ENCODE peak calls at places on chromosomes 5 and 9, in six cellular contexts. One of them, this sample, is unnamed. For H3K4me1, the result is how much of the 10 kb centered on the place peaks cover.

GRCh38 chr5:137145726-137146125 is 353.4 kb downstream of the SPOCK1 start:
- DNase-seq in colonic mucosa: no peak
- DNase-seq in upper lobe of right lung: no peak
- DNase-seq in fibroblast of lung: peak
- DNase-seq in IMR-90: no peak
- DNase-seq in stomach: no peak
- DNase-seq in this sample: no peak

GRCh38 chr9:100674419-100675122 is 96.7 kb downstream of the CAVIN4 start:
- DNase-seq in colonic mucosa: no peak
- DNase-seq in upper lobe of right lung: no peak
- DNase-seq in fibroblast of lung: no peak
- DNase-seq in IMR-90: no peak
- DNase-seq in stomach: no peak
- DNase-seq in this sample: no peak

GRCh38 chr5:79619849-79620248 is 7.6 kb downstream of the TENT2 start:
- DNase-seq in colonic mucosa: no peak
- DNase-seq in upper lobe of right lung: no peak
- DNase-seq in fibroblast of lung: no peak
- DNase-seq in IMR-90: no peak
- DNase-seq in stomach: no peak
- DNase-seq in this sample: no peak

GRCh38 chr9:78552802-78553201 is 255.9 kb downstream of the PSAT1 start:
- DNase-seq in colonic mucosa: no peak
- DNase-seq in upper lobe of right lung: no peak
- DNase-seq in fibroblast of lung: peak
- DNase-seq in IMR-90: peak
- DNase-seq in stomach: no peak
- DNase-seq in this sample: no peak

GRCh38 chr5:8710426-8710930 is 835.4 kb downstream of the SEMA5A start:
- DNase-seq in colonic mucosa: no peak
- DNase-seq in upper lobe of right lung: no peak
- DNase-seq in fibroblast of lung: no peak
- DNase-seq in IMR-90: no peak
- DNase-seq in stomach: no peak
- DNase-seq in this sample: no peak

GRCh38 chr5:172411423-172412111 is 42.8 kb downstream of the SH3PXD2B start:
- DNase-seq in colonic mucosa: no peak
- DNase-seq in upper lobe of right lung: no peak
- DNase-seq in fibroblast of lung: peak
- DNase-seq in IMR-90: peak
- DNase-seq in stomach: no peak
- DNase-seq in this sample: no peak

GRCh38 chr9:94866770-94867169 is 140.3 kb downstream of the AOPEP start:
- DNase-seq in colonic mucosa: no peak
- DNase-seq in upper lobe of right lung: no peak
- DNase-seq in fibroblast of lung: peak
- DNase-seq in IMR-90: peak
- DNase-seq in stomach: no peak
- DNase-seq in this sample: no peak

GRCh38 chr5:30690931-30691330 is 502.6 kb upstream of the CDH6 start:
- DNase-seq in colonic mucosa: no peak
- DNase-seq in upper lobe of right lung: no peak
- DNase-seq in fibroblast of lung: no peak
- DNase-seq in IMR-90: no peak
- DNase-seq in stomach: no peak
- DNase-seq in this sample: no peak

GRCh38 chr5:176829320-176829719 is 19.0 kb downstream of the UNC5A start:
- DNase-seq in colonic mucosa: no peak
- DNase-seq in upper lobe of right lung: no peak
- DNase-seq in fibroblast of lung: no peak
- DNase-seq in IMR-90: no peak
- DNase-seq in stomach: no peak
- DNase-seq in this sample: no peak

GRCh38 chr9:35908484-35909125 is 685 bp upstream of the SPAAR start:
- DNase-seq in colonic mucosa: no peak
- DNase-seq in upper lobe of right lung: no peak
- DNase-seq in fibroblast of lung: no peak
- DNase-seq in IMR-90: peak
- DNase-seq in stomach: no peak
- DNase-seq in this sample: peak

GRCh38 chr9:117021881-117022280 is 334.8 kb downstream of the TRIM32 start:
- DNase-seq in colonic mucosa: no peak
- DNase-seq in upper lobe of right lung: no peak
- DNase-seq in fibroblast of lung: no peak
- DNase-seq in IMR-90: no peak
- DNase-seq in stomach: no peak
- DNase-seq in this sample: no peak

GRCh38 chr5:10860645-10861455 is 99.8 kb upstream of the DAP start:
- DNase-seq in colonic mucosa: no peak
- DNase-seq in upper lobe of right lung: no peak
- DNase-seq in fibroblast of lung: peak
- DNase-seq in IMR-90: peak
- DNase-seq in stomach: no peak
- DNase-seq in this sample: no peak

GRCh38 chr5:174139623-174140022 is 94.1 kb downstream of the NSG2 start:
- DNase-seq in colonic mucosa: no peak
- DNase-seq in upper lobe of right lung: no peak
- DNase-seq in fibroblast of lung: no peak
- DNase-seq in IMR-90: no peak
- DNase-seq in stomach: no peak
- DNase-seq in this sample: no peak

GRCh38 chr5:127014573-127014972 is 15.8 kb downstream of the MARCHF3 start:
- DNase-seq in colonic mucosa: no peak
- DNase-seq in upper lobe of right lung: no peak
- DNase-seq in fibroblast of lung: no peak
- DNase-seq in IMR-90: no peak
- DNase-seq in stomach: no peak
- DNase-seq in this sample: no peak

GRCh38 chr9:20640331-20641187 is 18.3 kb upstream of the MLLT3 start:
- DNase-seq in colonic mucosa: peak
- DNase-seq in upper lobe of right lung: no peak
- DNase-seq in fibroblast of lung: peak
- DNase-seq in IMR-90: peak
- DNase-seq in stomach: peak
- DNase-seq in this sample: no peak

GRCh38 chr5:137374110-137374853 is 124.8 kb downstream of the SPOCK1 start:
- DNase-seq in colonic mucosa: no peak
- DNase-seq in upper lobe of right lung: no peak
- DNase-seq in fibroblast of lung: no peak
- DNase-seq in IMR-90: no peak
- DNase-seq in stomach: no peak
- DNase-seq in this sample: no peak

GRCh38 chr9:37446401-37446800 is 18.8 kb downstream of the ZBTB5 start:
- DNase-seq in colonic mucosa: no peak
- DNase-seq in upper lobe of right lung: no peak
- DNase-seq in fibroblast of lung: no peak
- DNase-seq in IMR-90: no peak
- DNase-seq in stomach: no peak
- DNase-seq in this sample: no peak

GRCh38 chr9:34157898-34158297 is 20.9 kb upstream of the UBAP1 start:
- DNase-seq in colonic mucosa: no peak
- DNase-seq in upper lobe of right lung: no peak
- DNase-seq in fibroblast of lung: no peak
- DNase-seq in IMR-90: no peak
- DNase-seq in stomach: no peak
- DNase-seq in this sample: no peak

GRCh38 chr9:136016882-136017812 is 56.0 kb upstream of the UBAC1 start:
- DNase-seq in colonic mucosa: no peak
- DNase-seq in upper lobe of right lung: peak
- DNase-seq in fibroblast of lung: no peak
- DNase-seq in IMR-90: no peak
- DNase-seq in stomach: peak
- DNase-seq in this sample: no peak

GRCh38 chr9:137421838-137422667 is 909 bp downstream of the EXD3 start:
- DNase-seq in colonic mucosa: no peak
- DNase-seq in upper lobe of right lung: no peak
- DNase-seq in fibroblast of lung: no peak
- DNase-seq in IMR-90: no peak
- DNase-seq in stomach: no peak
- DNase-seq in this sample: no peak

GRCh38 chr9:94802795-94803194 is 76.3 kb downstream of the AOPEP start:
- DNase-seq in colonic mucosa: no peak
- DNase-seq in upper lobe of right lung: no peak
- DNase-seq in fibroblast of lung: peak
- DNase-seq in IMR-90: peak
- DNase-seq in stomach: no peak
- DNase-seq in this sample: no peak

GRCh38 chr5:161975350-161975749 is 92.2 kb upstream of the GABRG2 start:
- DNase-seq in colonic mucosa: no peak
- DNase-seq in upper lobe of right lung: no peak
- DNase-seq in fibroblast of lung: no peak
- DNase-seq in IMR-90: no peak
- DNase-seq in stomach: no peak
- DNase-seq in this sample: no peak

GRCh38 chr5:143066556-143067281 is 296.5 kb downstream of the ARHGAP26 start:
- DNase-seq in colonic mucosa: no peak
- DNase-seq in upper lobe of right lung: no peak
- DNase-seq in fibroblast of lung: no peak
- DNase-seq in IMR-90: no peak
- DNase-seq in stomach: no peak
- DNase-seq in this sample: peak

GRCh38 chr5:78568676-78569075 is 79.9 kb downstream of the LHFPL2 start:
- DNase-seq in colonic mucosa: no peak
- DNase-seq in upper lobe of right lung: no peak
- DNase-seq in fibroblast of lung: no peak
- DNase-seq in IMR-90: no peak
- DNase-seq in stomach: no peak
- DNase-seq in this sample: no peak

GRCh38 chr9:1233568-1233967 is 183.4 kb downstream of the DMRT2 start:
- DNase-seq in colonic mucosa: no peak
- DNase-seq in upper lobe of right lung: no peak
- DNase-seq in fibroblast of lung: no peak
- DNase-seq in IMR-90: no peak
- DNase-seq in stomach: no peak
- DNase-seq in this sample: no peak

GRCh38 chr9:20558609-20559016 is 63.7 kb downstream of the MLLT3 start:
- DNase-seq in colonic mucosa: no peak
- DNase-seq in upper lobe of right lung: no peak
- DNase-seq in fibroblast of lung: peak
- DNase-seq in IMR-90: peak
- DNase-seq in stomach: no peak
- DNase-seq in this sample: no peak

GRCh38 chr9:107170801-107171200 is 112.3 kb upstream of the RAD23B start:
- DNase-seq in colonic mucosa: no peak
- DNase-seq in upper lobe of right lung: no peak
- DNase-seq in fibroblast of lung: no peak
- DNase-seq in IMR-90: no peak
- DNase-seq in stomach: no peak
- DNase-seq in this sample: no peak

DNA sequence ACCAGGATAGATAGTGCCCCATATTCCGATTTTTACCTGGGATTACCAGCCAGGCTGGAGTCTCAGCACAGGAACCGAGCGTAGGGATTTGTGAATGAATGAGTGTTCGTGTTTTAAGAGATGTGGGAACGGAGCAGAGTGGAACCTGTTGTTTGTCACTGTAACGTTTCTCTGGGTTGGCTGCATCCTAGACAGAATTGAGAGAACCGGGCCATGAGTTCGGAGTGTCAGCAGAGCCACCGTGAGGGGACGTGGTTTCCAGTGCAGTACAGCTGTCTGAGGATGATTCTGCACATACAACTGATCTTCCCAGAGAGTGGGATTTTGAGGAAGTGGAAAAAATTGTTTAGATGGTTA is 1.2 kb downstream of the PDE8B start:
- DNase-seq in colonic mucosa: no peak
- DNase-seq in upper lobe of right lung: no peak
- DNase-seq in fibroblast of lung: no peak
- DNase-seq in IMR-90: no peak
- DNase-seq in stomach: no peak
- DNase-seq in this sample: no peak
- H3K4me3 ChIP-seq in colonic mucosa: no peak
- H3K4me3 ChIP-seq in upper lobe of right lung: peak
- H3K4me3 ChIP-seq in fibroblast of lung: no peak
- H3K4me3 ChIP-seq in IMR-90: no peak
- H3K4me3 ChIP-seq in stomach: peak
- H3K4me3 ChIP-seq in this sample: peak

DNA sequence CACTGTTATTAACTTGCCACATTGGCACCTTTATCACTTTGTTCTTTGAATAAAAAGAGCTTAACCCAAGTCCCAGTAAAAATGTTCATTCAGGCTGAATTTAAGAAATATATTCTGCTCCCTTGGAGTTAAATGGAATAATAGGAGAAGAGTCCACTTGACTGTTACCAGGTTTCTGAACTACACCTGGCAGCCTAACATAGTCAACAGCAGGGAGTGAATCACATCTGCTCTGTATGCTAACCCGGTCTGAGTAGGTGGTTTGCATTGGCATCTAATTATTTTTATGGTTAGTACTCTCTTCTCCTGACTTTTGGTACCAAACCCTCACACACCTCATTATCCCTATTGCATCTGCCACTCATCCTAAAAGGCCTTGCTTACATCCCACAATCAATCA is 86.7 kb downstream of the STK32A start:
- DNase-seq in colonic mucosa: no peak
- DNase-seq in upper lobe of right lung: no peak
- DNase-seq in fibroblast of lung: no peak
- DNase-seq in IMR-90: no peak
- DNase-seq in stomach: no peak
- DNase-seq in this sample: no peak
- H3K4me1 ChIP-seq in colonic mucosa: under half
- H3K4me1 ChIP-seq in upper lobe of right lung: under half
- H3K4me1 ChIP-seq in fibroblast of lung: under half
- H3K4me1 ChIP-seq in IMR-90: under half
- H3K4me1 ChIP-seq in stomach: under half
- H3K4me1 ChIP-seq in this sample: under half

GRCh38 chr9:89955626-89956025 is 350.8 kb downstream of the GADD45G start:
- DNase-seq in colonic mucosa: no peak
- DNase-seq in upper lobe of right lung: no peak
- DNase-seq in fibroblast of lung: no peak
- DNase-seq in IMR-90: no peak
- DNase-seq in stomach: no peak
- DNase-seq in this sample: no peak

GRCh38 chr9:89954229-89954628 is 349.4 kb downstream of the GADD45G start:
- DNase-seq in colonic mucosa: no peak
- DNase-seq in upper lobe of right lung: no peak
- DNase-seq in fibroblast of lung: no peak
- DNase-seq in IMR-90: no peak
- DNase-seq in stomach: no peak
- DNase-seq in this sample: no peak

GRCh38 chr9:89956907-89957306 is 352.1 kb downstream of the GADD45G start:
- DNase-seq in colonic mucosa: no peak
- DNase-seq in upper lobe of right lung: no peak
- DNase-seq in fibroblast of lung: no peak
- DNase-seq in IMR-90: no peak
- DNase-seq in stomach: no peak
- DNase-seq in this sample: no peak

GRCh38 chr9:89955144-89955543 is 350.3 kb downstream of the GADD45G start:
- DNase-seq in colonic mucosa: no peak
- DNase-seq in upper lobe of right lung: no peak
- DNase-seq in fibroblast of lung: no peak
- DNase-seq in IMR-90: no peak
- DNase-seq in stomach: no peak
- DNase-seq in this sample: no peak

GRCh38 chr9:89956331-89956730 is 351.5 kb downstream of the GADD45G start:
- DNase-seq in colonic mucosa: no peak
- DNase-seq in upper lobe of right lung: no peak
- DNase-seq in fibroblast of lung: no peak
- DNase-seq in IMR-90: no peak
- DNase-seq in stomach: no peak
- DNase-seq in this sample: no peak
- H3K4me3 ChIP-seq in colonic mucosa: no peak
- H3K4me3 ChIP-seq in upper lobe of right lung: no peak
- H3K4me3 ChIP-seq in fibroblast of lung: no peak
- H3K4me3 ChIP-seq in IMR-90: no peak
- H3K4me3 ChIP-seq in stomach: no peak
- H3K4me3 ChIP-seq in this sample: no peak

GRCh38 chr9:73158723-73159122 is 7.1 kb downstream of the ANXA1 start:
- DNase-seq in colonic mucosa: no peak
- DNase-seq in upper lobe of right lung: no peak
- DNase-seq in fibroblast of lung: no peak
- DNase-seq in IMR-90: no peak
- DNase-seq in stomach: no peak
- DNase-seq in this sample: no peak
- H3K4me1 ChIP-seq in colonic mucosa: under half
- H3K4me1 ChIP-seq in upper lobe of right lung: under half
- H3K4me1 ChIP-seq in fibroblast of lung: under half
- H3K4me1 ChIP-seq in IMR-90: under half
- H3K4me1 ChIP-seq in stomach: under half
- H3K4me1 ChIP-seq in this sample: under half